ENCODE peak calls at places on chromosomes 6 and 20, in five cellular contexts. W is left lung, Q is foreskin melanocyte, B is MV-4-11, Z is AG10803. S is an unnamed sample.
A peak's percentile ranks its signal among the peaks of the same experiment; 100 is the strongest.

GRCh38 chr20:32762754-32763201 is 593 bp downstream of the DNMT3B start:
- DNase-seq in Q (no peak), B (no peak), W (no peak), Z (no peak), S (no peak)

GRCh38 chr20:21352703-21353102 is 44.6 kb downstream of the NKX2-4 start:
- DNase-seq in W (no peak), Q (peak; percentile 24), Z (peak; percentile 37), B (no peak), S (peak; percentile 34)

GRCh38 chr6:25193147-25193864 is 85.9 kb upstream of the CARMIL1 start:
- DNase-seq in B (no peak), Z (peak; percentile 96), W (no peak), Q (peak; percentile 80), S (no peak)

GRCh38 chr20:64105846-64106434 is 1.4 kb downstream of the NPBWR2 start:
- DNase-seq in W (peak; percentile 55), Q (no peak), B (no peak), Z (no peak), S (no peak)

GRCh38 chr6:130313206-130313605 is 52.6 kb upstream of the TMEM200A start:
- DNase-seq in Z (no peak), Q (no peak), B (no peak), W (no peak), S (peak; percentile 8)

GRCh38 chr6:64580346-64580745 is 944.7 kb downstream of the PHF3 start:
- DNase-seq in Z (no peak), Q (no peak), B (no peak), W (no peak), S (no peak)

GRCh38 chr20:21615617-21616080 is 89.8 kb upstream of the PAX1 start:
- DNase-seq in W (no peak), Z (peak; percentile 59), B (peak; percentile 46), Q (peak; percentile 70), S (peak; percentile 83)

GRCh38 chr20:32285621-32286334 is 8.3 kb downstream of the KIF3B start:
- DNase-seq in B (no peak), Q (no peak), W (no peak), Z (peak; percentile 25), S (no peak)

GRCh38 chr6:166056637-166057036 is 111.0 kb downstream of the TBXT start:
- DNase-seq in Z (peak; percentile 68), B (no peak), W (no peak), Q (no peak), S (no peak)